ENCODE peak calls at places on chromosomes 5 and 9, in seven cellular contexts. One of them, this sample, is unnamed.

GRCh38 chr5:82335807-82336206 is 57.7 kb upstream of the RPS23 start:
- DNase-seq in stimulated activated CD4-positive, alpha-beta T cell treated with anti-CD3 and anti-CD28 coated beads, Interleukin-1b, Interleukin-23, amount 100 ng/mL, for 24 hours: no peak
- DNase-seq in activated CD4-positive, alpha-beta T cell treated with anti-CD3 and anti-CD28 coated beads, Interleukin-2, amount 10 ng/mL, durations not matched to agents 7 days and 5 days: no peak
- DNase-seq in putamen: no peak
- DNase-seq in cerebellum: no peak
- DNase-seq in heart left ventricle: no peak
- DNase-seq in T-helper 1 cell: no peak
- DNase-seq in this sample: no peak

GRCh38 chr9:100167176-100167575 is 68.1 kb downstream of the INVS start:
- DNase-seq in putamen: no peak
- DNase-seq in T-helper 1 cell: no peak
- DNase-seq in stimulated activated CD4-positive, alpha-beta T cell treated with anti-CD3 and anti-CD28 coated beads, Interleukin-1b, Interleukin-23, amount 100 ng/mL, for 24 hours: no peak
- DNase-seq in activated CD4-positive, alpha-beta T cell treated with anti-CD3 and anti-CD28 coated beads, Interleukin-2, amount 10 ng/mL, durations not matched to agents 7 days and 5 days: no peak
- DNase-seq in cerebellum: no peak
- DNase-seq in heart left ventricle: no peak
- DNase-seq in this sample: no peak

GRCh38 chr5:112379541-112380325 is 39.3 kb downstream of the EPB41L4A start:
- DNase-seq in T-helper 1 cell: no peak
- DNase-seq in activated CD4-positive, alpha-beta T cell treated with anti-CD3 and anti-CD28 coated beads, Interleukin-2, amount 10 ng/mL, durations not matched to agents 7 days and 5 days: no peak
- DNase-seq in cerebellum: no peak
- DNase-seq in heart left ventricle: no peak
- DNase-seq in stimulated activated CD4-positive, alpha-beta T cell treated with anti-CD3 and anti-CD28 coated beads, Interleukin-1b, Interleukin-23, amount 100 ng/mL, for 24 hours: no peak
- DNase-seq in putamen: no peak
- DNase-seq in this sample: no peak

GRCh38 chr5:23026252-23027170 is 173.4 kb upstream of the CDH12 start:
- DNase-seq in T-helper 1 cell: no peak
- DNase-seq in cerebellum: no peak
- DNase-seq in heart left ventricle: no peak
- DNase-seq in stimulated activated CD4-positive, alpha-beta T cell treated with anti-CD3 and anti-CD28 coated beads, Interleukin-1b, Interleukin-23, amount 100 ng/mL, for 24 hours: no peak
- DNase-seq in activated CD4-positive, alpha-beta T cell treated with anti-CD3 and anti-CD28 coated beads, Interleukin-2, amount 10 ng/mL, durations not matched to agents 7 days and 5 days: no peak
- DNase-seq in putamen: no peak
- DNase-seq in this sample: no peak

GRCh38 chr5:154309805-154310204 is 119.3 kb downstream of the GALNT10 start:
- DNase-seq in T-helper 1 cell: no peak
- DNase-seq in putamen: no peak
- DNase-seq in stimulated activated CD4-positive, alpha-beta T cell treated with anti-CD3 and anti-CD28 coated beads, Interleukin-1b, Interleukin-23, amount 100 ng/mL, for 24 hours: no peak
- DNase-seq in heart left ventricle: no peak
- DNase-seq in cerebellum: no peak
- DNase-seq in activated CD4-positive, alpha-beta T cell treated with anti-CD3 and anti-CD28 coated beads, Interleukin-2, amount 10 ng/mL, durations not matched to agents 7 days and 5 days: no peak
- DNase-seq in this sample: no peak

GRCh38 chr9:38008168-38009034 is 60.6 kb downstream of the SHB start:
- DNase-seq in stimulated activated CD4-positive, alpha-beta T cell treated with anti-CD3 and anti-CD28 coated beads, Interleukin-1b, Interleukin-23, amount 100 ng/mL, for 24 hours: peak
- DNase-seq in heart left ventricle: no peak
- DNase-seq in cerebellum: no peak
- DNase-seq in putamen: no peak
- DNase-seq in T-helper 1 cell: no peak
- DNase-seq in activated CD4-positive, alpha-beta T cell treated with anti-CD3 and anti-CD28 coated beads, Interleukin-2, amount 10 ng/mL, durations not matched to agents 7 days and 5 days: no peak
- DNase-seq in this sample: peak

GRCh38 chr5:178424141-178424855 is 165.9 kb downstream of the COL23A1 start:
- DNase-seq in cerebellum: no peak
- DNase-seq in stimulated activated CD4-positive, alpha-beta T cell treated with anti-CD3 and anti-CD28 coated beads, Interleukin-1b, Interleukin-23, amount 100 ng/mL, for 24 hours: no peak
- DNase-seq in putamen: no peak
- DNase-seq in activated CD4-positive, alpha-beta T cell treated with anti-CD3 and anti-CD28 coated beads, Interleukin-2, amount 10 ng/mL, durations not matched to agents 7 days and 5 days: no peak
- DNase-seq in T-helper 1 cell: no peak
- DNase-seq in heart left ventricle: no peak
- DNase-seq in this sample: no peak

GRCh38 chr9:115024925-115025535 is 92.9 kb downstream of the TNC start:
- DNase-seq in cerebellum: no peak
- DNase-seq in T-helper 1 cell: no peak
- DNase-seq in stimulated activated CD4-positive, alpha-beta T cell treated with anti-CD3 and anti-CD28 coated beads, Interleukin-1b, Interleukin-23, amount 100 ng/mL, for 24 hours: no peak
- DNase-seq in heart left ventricle: no peak
- DNase-seq in putamen: no peak
- DNase-seq in activated CD4-positive, alpha-beta T cell treated with anti-CD3 and anti-CD28 coated beads, Interleukin-2, amount 10 ng/mL, durations not matched to agents 7 days and 5 days: no peak
- DNase-seq in this sample: no peak

GRCh38 chr5:72110401-72111013 is 3.2 kb downstream of the MAP1B start:
- DNase-seq in activated CD4-positive, alpha-beta T cell treated with anti-CD3 and anti-CD28 coated beads, Interleukin-2, amount 10 ng/mL, durations not matched to agents 7 days and 5 days: no peak
- DNase-seq in cerebellum: peak
- DNase-seq in heart left ventricle: no peak
- DNase-seq in T-helper 1 cell: no peak
- DNase-seq in stimulated activated CD4-positive, alpha-beta T cell treated with anti-CD3 and anti-CD28 coated beads, Interleukin-1b, Interleukin-23, amount 100 ng/mL, for 24 hours: no peak
- DNase-seq in putamen: peak
- DNase-seq in this sample: no peak

GRCh38 chr9:15078345-15078744 is 168.1 kb upstream of the FREM1 start:
- DNase-seq in T-helper 1 cell: no peak
- DNase-seq in putamen: no peak
- DNase-seq in cerebellum: no peak
- DNase-seq in activated CD4-positive, alpha-beta T cell treated with anti-CD3 and anti-CD28 coated beads, Interleukin-2, amount 10 ng/mL, durations not matched to agents 7 days and 5 days: no peak
- DNase-seq in stimulated activated CD4-positive, alpha-beta T cell treated with anti-CD3 and anti-CD28 coated beads, Interleukin-1b, Interleukin-23, amount 100 ng/mL, for 24 hours: no peak
- DNase-seq in heart left ventricle: no peak
- DNase-seq in this sample: no peak

GRCh38 chr9:131879531-131880290 is 139.8 kb upstream of the RAPGEF1 start:
- DNase-seq in putamen: no peak
- DNase-seq in heart left ventricle: no peak
- DNase-seq in stimulated activated CD4-positive, alpha-beta T cell treated with anti-CD3 and anti-CD28 coated beads, Interleukin-1b, Interleukin-23, amount 100 ng/mL, for 24 hours: no peak
- DNase-seq in T-helper 1 cell: no peak
- DNase-seq in activated CD4-positive, alpha-beta T cell treated with anti-CD3 and anti-CD28 coated beads, Interleukin-2, amount 10 ng/mL, durations not matched to agents 7 days and 5 days: no peak
- DNase-seq in cerebellum: no peak
- DNase-seq in this sample: no peak

GRCh38 chr9:121915304-121915625 is 177.8 kb downstream of the TTLL11 start:
- DNase-seq in heart left ventricle: no peak
- DNase-seq in putamen: no peak
- DNase-seq in cerebellum: no peak
- DNase-seq in T-helper 1 cell: no peak
- DNase-seq in stimulated activated CD4-positive, alpha-beta T cell treated with anti-CD3 and anti-CD28 coated beads, Interleukin-1b, Interleukin-23, amount 100 ng/mL, for 24 hours: no peak
- DNase-seq in activated CD4-positive, alpha-beta T cell treated with anti-CD3 and anti-CD28 coated beads, Interleukin-2, amount 10 ng/mL, durations not matched to agents 7 days and 5 days: no peak
- DNase-seq in this sample: no peak

GRCh38 chr5:55432549-55432948 is 102.2 kb downstream of the PLPP1 start:
- DNase-seq in putamen: no peak
- DNase-seq in T-helper 1 cell: no peak
- DNase-seq in activated CD4-positive, alpha-beta T cell treated with anti-CD3 and anti-CD28 coated beads, Interleukin-2, amount 10 ng/mL, durations not matched to agents 7 days and 5 days: no peak
- DNase-seq in cerebellum: no peak
- DNase-seq in heart left ventricle: no peak
- DNase-seq in stimulated activated CD4-positive, alpha-beta T cell treated with anti-CD3 and anti-CD28 coated beads, Interleukin-1b, Interleukin-23, amount 100 ng/mL, for 24 hours: no peak
- DNase-seq in this sample: no peak

GRCh38 chr5:40383719-40384651 is 295.7 kb upstream of the PTGER4 start:
- DNase-seq in activated CD4-positive, alpha-beta T cell treated with anti-CD3 and anti-CD28 coated beads, Interleukin-2, amount 10 ng/mL, durations not matched to agents 7 days and 5 days: no peak
- DNase-seq in heart left ventricle: no peak
- DNase-seq in stimulated activated CD4-positive, alpha-beta T cell treated with anti-CD3 and anti-CD28 coated beads, Interleukin-1b, Interleukin-23, amount 100 ng/mL, for 24 hours: no peak
- DNase-seq in cerebellum: no peak
- DNase-seq in T-helper 1 cell: no peak
- DNase-seq in putamen: no peak
- DNase-seq in this sample: no peak

GRCh38 chr9:26271495-26272122 is 593.4 kb upstream of the TUSC1 start:
- DNase-seq in heart left ventricle: no peak
- DNase-seq in stimulated activated CD4-positive, alpha-beta T cell treated with anti-CD3 and anti-CD28 coated beads, Interleukin-1b, Interleukin-23, amount 100 ng/mL, for 24 hours: no peak
- DNase-seq in cerebellum: no peak
- DNase-seq in activated CD4-positive, alpha-beta T cell treated with anti-CD3 and anti-CD28 coated beads, Interleukin-2, amount 10 ng/mL, durations not matched to agents 7 days and 5 days: no peak
- DNase-seq in T-helper 1 cell: no peak
- DNase-seq in putamen: no peak
- DNase-seq in this sample: no peak

GRCh38 chr5:176904276-176904675 is 5.1 kb upstream of the HK3 start:
- DNase-seq in T-helper 1 cell: no peak
- DNase-seq in cerebellum: no peak
- DNase-seq in putamen: no peak
- DNase-seq in stimulated activated CD4-positive, alpha-beta T cell treated with anti-CD3 and anti-CD28 coated beads, Interleukin-1b, Interleukin-23, amount 100 ng/mL, for 24 hours: no peak
- DNase-seq in heart left ventricle: no peak
- DNase-seq in activated CD4-positive, alpha-beta T cell treated with anti-CD3 and anti-CD28 coated beads, Interleukin-2, amount 10 ng/mL, durations not matched to agents 7 days and 5 days: no peak
- DNase-seq in this sample: no peak

GRCh38 chr9:94619012-94619411 is 20.3 kb downstream of the FBP1 start:
- DNase-seq in putamen: no peak
- DNase-seq in cerebellum: no peak
- DNase-seq in heart left ventricle: no peak
- DNase-seq in T-helper 1 cell: no peak
- DNase-seq in activated CD4-positive, alpha-beta T cell treated with anti-CD3 and anti-CD28 coated beads, Interleukin-2, amount 10 ng/mL, durations not matched to agents 7 days and 5 days: no peak
- DNase-seq in stimulated activated CD4-positive, alpha-beta T cell treated with anti-CD3 and anti-CD28 coated beads, Interleukin-1b, Interleukin-23, amount 100 ng/mL, for 24 hours: no peak
- DNase-seq in this sample: no peak

GRCh38 chr5:181081989-181082388 is 41.9 kb downstream of the BTNL9 start:
- DNase-seq in cerebellum: no peak
- DNase-seq in T-helper 1 cell: no peak
- DNase-seq in heart left ventricle: no peak
- DNase-seq in putamen: no peak
- DNase-seq in activated CD4-positive, alpha-beta T cell treated with anti-CD3 and anti-CD28 coated beads, Interleukin-2, amount 10 ng/mL, durations not matched to agents 7 days and 5 days: no peak
- DNase-seq in stimulated activated CD4-positive, alpha-beta T cell treated with anti-CD3 and anti-CD28 coated beads, Interleukin-1b, Interleukin-23, amount 100 ng/mL, for 24 hours: no peak
- DNase-seq in this sample: no peak

GRCh38 chr5:176178789-176179188 is 59.4 kb upstream of the SIMC1 start:
- DNase-seq in heart left ventricle: no peak
- DNase-seq in T-helper 1 cell: no peak
- DNase-seq in cerebellum: no peak
- DNase-seq in stimulated activated CD4-positive, alpha-beta T cell treated with anti-CD3 and anti-CD28 coated beads, Interleukin-1b, Interleukin-23, amount 100 ng/mL, for 24 hours: no peak
- DNase-seq in putamen: no peak
- DNase-seq in activated CD4-positive, alpha-beta T cell treated with anti-CD3 and anti-CD28 coated beads, Interleukin-2, amount 10 ng/mL, durations not matched to agents 7 days and 5 days: no peak
- DNase-seq in this sample: no peak

GRCh38 chr9:135506327-135507103 is 6.0 kb downstream of the MRPS2 start:
- DNase-seq in T-helper 1 cell: no peak
- DNase-seq in stimulated activated CD4-positive, alpha-beta T cell treated with anti-CD3 and anti-CD28 coated beads, Interleukin-1b, Interleukin-23, amount 100 ng/mL, for 24 hours: no peak
- DNase-seq in heart left ventricle: no peak
- DNase-seq in putamen: no peak
- DNase-seq in cerebellum: no peak
- DNase-seq in activated CD4-positive, alpha-beta T cell treated with anti-CD3 and anti-CD28 coated beads, Interleukin-2, amount 10 ng/mL, durations not matched to agents 7 days and 5 days: no peak
- DNase-seq in this sample: peak

GRCh38 chr5:65768723-65769122 is 46.7 kb downstream of the NLN start:
- DNase-seq in putamen: no peak
- DNase-seq in heart left ventricle: no peak
- DNase-seq in T-helper 1 cell: no peak
- DNase-seq in stimulated activated CD4-positive, alpha-beta T cell treated with anti-CD3 and anti-CD28 coated beads, Interleukin-1b, Interleukin-23, amount 100 ng/mL, for 24 hours: no peak
- DNase-seq in activated CD4-positive, alpha-beta T cell treated with anti-CD3 and anti-CD28 coated beads, Interleukin-2, amount 10 ng/mL, durations not matched to agents 7 days and 5 days: no peak
- DNase-seq in cerebellum: no peak
- DNase-seq in this sample: no peak

GRCh38 chr9:6827370-6827949 is 69.7 kb downstream of the KDM4C start:
- DNase-seq in activated CD4-positive, alpha-beta T cell treated with anti-CD3 and anti-CD28 coated beads, Interleukin-2, amount 10 ng/mL, durations not matched to agents 7 days and 5 days: peak
- DNase-seq in T-helper 1 cell: no peak
- DNase-seq in stimulated activated CD4-positive, alpha-beta T cell treated with anti-CD3 and anti-CD28 coated beads, Interleukin-1b, Interleukin-23, amount 100 ng/mL, for 24 hours: peak
- DNase-seq in cerebellum: peak
- DNase-seq in putamen: peak
- DNase-seq in heart left ventricle: no peak
- DNase-seq in this sample: no peak

GRCh38 chr9:124216474-124217176 is 41.1 kb upstream of the NEK6 start:
- DNase-seq in stimulated activated CD4-positive, alpha-beta T cell treated with anti-CD3 and anti-CD28 coated beads, Interleukin-1b, Interleukin-23, amount 100 ng/mL, for 24 hours: peak
- DNase-seq in T-helper 1 cell: peak
- DNase-seq in putamen: peak
- DNase-seq in heart left ventricle: peak
- DNase-seq in activated CD4-positive, alpha-beta T cell treated with anti-CD3 and anti-CD28 coated beads, Interleukin-2, amount 10 ng/mL, durations not matched to agents 7 days and 5 days: peak
- DNase-seq in cerebellum: no peak
- DNase-seq in this sample: no peak

GRCh38 chr9:132782106-132782505 is 96.0 kb downstream of the AK8 start:
- DNase-seq in putamen: no peak
- DNase-seq in activated CD4-positive, alpha-beta T cell treated with anti-CD3 and anti-CD28 coated beads, Interleukin-2, amount 10 ng/mL, durations not matched to agents 7 days and 5 days: no peak
- DNase-seq in cerebellum: no peak
- DNase-seq in T-helper 1 cell: no peak
- DNase-seq in stimulated activated CD4-positive, alpha-beta T cell treated with anti-CD3 and anti-CD28 coated beads, Interleukin-1b, Interleukin-23, amount 100 ng/mL, for 24 hours: no peak
- DNase-seq in heart left ventricle: no peak
- DNase-seq in this sample: no peak

GRCh38 chr9:16445141-16445920 is 425.1 kb downstream of the BNC2 start:
- DNase-seq in heart left ventricle: no peak
- DNase-seq in cerebellum: no peak
- DNase-seq in stimulated activated CD4-positive, alpha-beta T cell treated with anti-CD3 and anti-CD28 coated beads, Interleukin-1b, Interleukin-23, amount 100 ng/mL, for 24 hours: no peak
- DNase-seq in activated CD4-positive, alpha-beta T cell treated with anti-CD3 and anti-CD28 coated beads, Interleukin-2, amount 10 ng/mL, durations not matched to agents 7 days and 5 days: no peak
- DNase-seq in putamen: no peak
- DNase-seq in T-helper 1 cell: no peak
- DNase-seq in this sample: no peak

GRCh38 chr5:82975812-82976211 is 101.4 kb downstream of the TMEM167A start:
- DNase-seq in putamen: no peak
- DNase-seq in cerebellum: no peak
- DNase-seq in stimulated activated CD4-positive, alpha-beta T cell treated with anti-CD3 and anti-CD28 coated beads, Interleukin-1b, Interleukin-23, amount 100 ng/mL, for 24 hours: no peak
- DNase-seq in activated CD4-positive, alpha-beta T cell treated with anti-CD3 and anti-CD28 coated beads, Interleukin-2, amount 10 ng/mL, durations not matched to agents 7 days and 5 days: no peak
- DNase-seq in heart left ventricle: no peak
- DNase-seq in T-helper 1 cell: no peak
- DNase-seq in this sample: no peak

GRCh38 chr5:111942661-111943401 is 185.8 kb upstream of the NREP start:
- DNase-seq in cerebellum: no peak
- DNase-seq in activated CD4-positive, alpha-beta T cell treated with anti-CD3 and anti-CD28 coated beads, Interleukin-2, amount 10 ng/mL, durations not matched to agents 7 days and 5 days: no peak
- DNase-seq in T-helper 1 cell: no peak
- DNase-seq in stimulated activated CD4-positive, alpha-beta T cell treated with anti-CD3 and anti-CD28 coated beads, Interleukin-1b, Interleukin-23, amount 100 ng/mL, for 24 hours: no peak
- DNase-seq in heart left ventricle: no peak
- DNase-seq in putamen: no peak
- DNase-seq in this sample: no peak

GRCh38 chr5:173777669-173778068 is 110.5 kb upstream of the CPEB4 start:
- DNase-seq in heart left ventricle: no peak
- DNase-seq in T-helper 1 cell: no peak
- DNase-seq in cerebellum: no peak
- DNase-seq in stimulated activated CD4-positive, alpha-beta T cell treated with anti-CD3 and anti-CD28 coated beads, Interleukin-1b, Interleukin-23, amount 100 ng/mL, for 24 hours: no peak
- DNase-seq in putamen: no peak
- DNase-seq in activated CD4-positive, alpha-beta T cell treated with anti-CD3 and anti-CD28 coated beads, Interleukin-2, amount 10 ng/mL, durations not matched to agents 7 days and 5 days: no peak
- DNase-seq in this sample: no peak

GRCh38 chr5:115343855-115344254 is 47.4 kb upstream of the CCDC112 start:
- DNase-seq in stimulated activated CD4-positive, alpha-beta T cell treated with anti-CD3 and anti-CD28 coated beads, Interleukin-1b, Interleukin-23, amount 100 ng/mL, for 24 hours: no peak
- DNase-seq in T-helper 1 cell: no peak
- DNase-seq in cerebellum: no peak
- DNase-seq in heart left ventricle: no peak
- DNase-seq in activated CD4-positive, alpha-beta T cell treated with anti-CD3 and anti-CD28 coated beads, Interleukin-2, amount 10 ng/mL, durations not matched to agents 7 days and 5 days: no peak
- DNase-seq in putamen: no peak
- DNase-seq in this sample: no peak

GRCh38 chr9:34522091-34522887 is 501 bp downstream of the ENHO start:
- DNase-seq in heart left ventricle: no peak
- DNase-seq in activated CD4-positive, alpha-beta T cell treated with anti-CD3 and anti-CD28 coated beads, Interleukin-2, amount 10 ng/mL, durations not matched to agents 7 days and 5 days: no peak
- DNase-seq in stimulated activated CD4-positive, alpha-beta T cell treated with anti-CD3 and anti-CD28 coated beads, Interleukin-1b, Interleukin-23, amount 100 ng/mL, for 24 hours: no peak
- DNase-seq in cerebellum: no peak
- DNase-seq in putamen: no peak
- DNase-seq in T-helper 1 cell: no peak
- DNase-seq in this sample: no peak

GRCh38 chr5:53167836-53168235 is 58.3 kb upstream of the MOCS2 start:
- DNase-seq in cerebellum: no peak
- DNase-seq in putamen: no peak
- DNase-seq in activated CD4-positive, alpha-beta T cell treated with anti-CD3 and anti-CD28 coated beads, Interleukin-2, amount 10 ng/mL, durations not matched to agents 7 days and 5 days: no peak
- DNase-seq in T-helper 1 cell: no peak
- DNase-seq in stimulated activated CD4-positive, alpha-beta T cell treated with anti-CD3 and anti-CD28 coated beads, Interleukin-1b, Interleukin-23, amount 100 ng/mL, for 24 hours: no peak
- DNase-seq in heart left ventricle: peak
- DNase-seq in this sample: peak

GRCh38 chr9:6759114-6759977 is 1.6 kb downstream of the KDM4C start:
- DNase-seq in cerebellum: no peak
- DNase-seq in activated CD4-positive, alpha-beta T cell treated with anti-CD3 and anti-CD28 coated beads, Interleukin-2, amount 10 ng/mL, durations not matched to agents 7 days and 5 days: peak
- DNase-seq in stimulated activated CD4-positive, alpha-beta T cell treated with anti-CD3 and anti-CD28 coated beads, Interleukin-1b, Interleukin-23, amount 100 ng/mL, for 24 hours: no peak
- DNase-seq in heart left ventricle: no peak
- DNase-seq in T-helper 1 cell: peak
- DNase-seq in putamen: no peak
- DNase-seq in this sample: peak

GRCh38 chr5:178576591-178577351 is 13.4 kb downstream of the COL23A1 start:
- DNase-seq in stimulated activated CD4-positive, alpha-beta T cell treated with anti-CD3 and anti-CD28 coated beads, Interleukin-1b, Interleukin-23, amount 100 ng/mL, for 24 hours: no peak
- DNase-seq in putamen: no peak
- DNase-seq in cerebellum: no peak
- DNase-seq in T-helper 1 cell: no peak
- DNase-seq in heart left ventricle: no peak
- DNase-seq in activated CD4-positive, alpha-beta T cell treated with anti-CD3 and anti-CD28 coated beads, Interleukin-2, amount 10 ng/mL, durations not matched to agents 7 days and 5 days: no peak
- DNase-seq in this sample: no peak

GRCh38 chr5:15992918-15993317 is 186.7 kb downstream of the MARCHF11 start:
- DNase-seq in heart left ventricle: no peak
- DNase-seq in stimulated activated CD4-positive, alpha-beta T cell treated with anti-CD3 and anti-CD28 coated beads, Interleukin-1b, Interleukin-23, amount 100 ng/mL, for 24 hours: no peak
- DNase-seq in cerebellum: no peak
- DNase-seq in activated CD4-positive, alpha-beta T cell treated with anti-CD3 and anti-CD28 coated beads, Interleukin-2, amount 10 ng/mL, durations not matched to agents 7 days and 5 days: no peak
- DNase-seq in T-helper 1 cell: no peak
- DNase-seq in putamen: no peak
- DNase-seq in this sample: no peak

GRCh38 chr5:123936548-123936947 is 424.6 kb downstream of the CSNK1G3 start:
- DNase-seq in T-helper 1 cell: no peak
- DNase-seq in cerebellum: no peak
- DNase-seq in putamen: no peak
- DNase-seq in stimulated activated CD4-positive, alpha-beta T cell treated with anti-CD3 and anti-CD28 coated beads, Interleukin-1b, Interleukin-23, amount 100 ng/mL, for 24 hours: no peak
- DNase-seq in heart left ventricle: no peak
- DNase-seq in activated CD4-positive, alpha-beta T cell treated with anti-CD3 and anti-CD28 coated beads, Interleukin-2, amount 10 ng/mL, durations not matched to agents 7 days and 5 days: no peak
- DNase-seq in this sample: no peak

GRCh38 chr5:77867914-77868313 is 91.8 kb upstream of the TBCA start:
- DNase-seq in activated CD4-positive, alpha-beta T cell treated with anti-CD3 and anti-CD28 coated beads, Interleukin-2, amount 10 ng/mL, durations not matched to agents 7 days and 5 days: no peak
- DNase-seq in stimulated activated CD4-positive, alpha-beta T cell treated with anti-CD3 and anti-CD28 coated beads, Interleukin-1b, Interleukin-23, amount 100 ng/mL, for 24 hours: no peak
- DNase-seq in putamen: peak
- DNase-seq in heart left ventricle: no peak
- DNase-seq in T-helper 1 cell: no peak
- DNase-seq in cerebellum: no peak
- DNase-seq in this sample: no peak

GRCh38 chr5:139667730-139668063 is 19.5 kb downstream of the CXXC5 start:
- DNase-seq in cerebellum: no peak
- DNase-seq in putamen: no peak
- DNase-seq in stimulated activated CD4-positive, alpha-beta T cell treated with anti-CD3 and anti-CD28 coated beads, Interleukin-1b, Interleukin-23, amount 100 ng/mL, for 24 hours: no peak
- DNase-seq in activated CD4-positive, alpha-beta T cell treated with anti-CD3 and anti-CD28 coated beads, Interleukin-2, amount 10 ng/mL, durations not matched to agents 7 days and 5 days: no peak
- DNase-seq in T-helper 1 cell: no peak
- DNase-seq in heart left ventricle: no peak
- DNase-seq in this sample: no peak